ENCODE peak calls at places on chromosomes 5 and 9, in ten cellular contexts. E is IMR-90, L is neural progenitor cell, K is GM12878, P is NT2/D1, X is neuronal stem cell, M is lung, O is tibial nerve, Y is breast epithelium, G is brain microvascular endothelial cell. D is an unnamed sample.
A peak's percentile ranks its signal among the peaks of the same experiment; 100 is the strongest.

GRCh38 chr9:70044450-70045307 is 1.0 kb downstream of the MAMDC2 start:
- DNase-seq in E (peak; percentile 63), L (peak; percentile 67), K (no peak), P (peak; percentile 28), X (peak; percentile 46), M (no peak), O (no peak), Y (no peak), G (peak; percentile 61), D (peak; percentile 12)

GRCh38 chr5:90878081-90878480 is 319.5 kb downstream of the ADGRV1 start:
- DNase-seq in E (peak; percentile 43), L (no peak), K (no peak), P (no peak), X (no peak), M (peak; percentile 65), O (no peak), Y (no peak), G (no peak), D (no peak)

GRCh38 chr9:36731576-36731975 is 158.9 kb downstream of the MELK start:
- DNase-seq in E (peak; percentile 74), L (no peak), K (peak; percentile 19), P (no peak), X (no peak), M (peak; percentile 31), O (no peak), Y (no peak), G (no peak), D (no peak)

GRCh38 chr5:172806897-172807672 is 27.0 kb upstream of the ERGIC1 start:
- DNase-seq in E (peak; percentile 89), L (peak; percentile 56), K (peak; percentile 81), P (no peak), X (no peak), M (peak; percentile 94), O (peak; percentile 86), Y (peak; percentile 75), G (peak; percentile 91), D (no peak)

GRCh38 chr9:125785187-125785840 is 38.1 kb downstream of the PBX3 start:
- DNase-seq in E (no peak), L (no peak), K (no peak), P (no peak), X (no peak), M (no peak), O (peak; percentile 9), Y (no peak), G (peak; percentile 12), D (no peak)

GRCh38 chr5:94196959-94197358 is 421.4 kb downstream of the KIAA0825 start:
- DNase-seq in E (no peak), L (no peak), K (no peak), P (no peak), X (no peak), M (no peak), O (no peak), Y (no peak), G (no peak), D (no peak)

GRCh38 chr9:134591082-134591571 is 50.5 kb upstream of the COL5A1 start:
- DNase-seq in E (no peak), L (peak; percentile 26), K (no peak), P (no peak), X (no peak), M (peak; percentile 28), O (no peak), Y (no peak), G (no peak), D (no peak)

GRCh38 chr5:39169081-39169480 is 50.3 kb downstream of the FYB1 start:
- DNase-seq in E (peak; percentile 86), L (no peak), K (no peak), P (no peak), X (no peak), M (no peak), O (no peak), Y (no peak), G (peak; percentile 65), D (no peak)

GRCh38 chr5:76787237-76787636 is 31.6 kb upstream of the F2RL1 start:
- DNase-seq in E (peak; percentile 95), L (no peak), K (no peak), P (no peak), X (no peak), M (no peak), O (peak; percentile 79), Y (peak; percentile 29), G (peak; percentile 96), D (no peak)

DNA sequence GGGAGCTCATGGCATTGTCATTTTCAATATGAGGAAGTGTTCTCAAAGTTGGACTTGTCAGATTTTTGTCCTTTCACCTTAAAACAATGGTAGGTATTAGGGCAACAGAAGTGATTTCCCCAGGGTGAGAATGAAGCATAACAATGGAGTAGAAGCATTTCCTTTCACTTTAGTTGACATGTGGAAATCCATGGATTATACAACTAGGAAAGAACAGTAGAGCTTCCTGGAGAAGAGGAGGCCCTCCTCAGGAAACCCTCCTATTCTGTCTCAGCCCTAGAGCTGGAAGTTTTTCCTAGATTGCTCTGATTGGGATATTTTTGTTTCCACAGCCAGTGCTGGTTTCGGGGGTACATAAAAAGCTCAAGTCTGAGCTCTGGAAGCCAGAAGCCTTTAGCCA is 13.8 kb upstream of the REEP2 start:
- DNase-seq in E (no peak), L (no peak), K (no peak), P (no peak), X (no peak), M (no peak), O (no peak), Y (no peak), G (no peak), D (no peak)
- H3K36me3 ChIP-seq in E (peaks cover 53% of the 10 kb centered on the region), L (peaks cover 10% of the 10 kb centered on the region), K (peaks cover 50% of the 10 kb centered on the region), P (peaks cover 78% of the 10 kb centered on the region), X (peaks cover 46% of the 10 kb centered on the region), M (peaks cover 67% of the 10 kb centered on the region), O (peaks cover 16% of the 10 kb centered on the region), Y (peaks cover 16% of the 10 kb centered on the region), G (peaks cover 44% of the 10 kb centered on the region), D (peaks cover 81% of the 10 kb centered on the region)

DNA sequence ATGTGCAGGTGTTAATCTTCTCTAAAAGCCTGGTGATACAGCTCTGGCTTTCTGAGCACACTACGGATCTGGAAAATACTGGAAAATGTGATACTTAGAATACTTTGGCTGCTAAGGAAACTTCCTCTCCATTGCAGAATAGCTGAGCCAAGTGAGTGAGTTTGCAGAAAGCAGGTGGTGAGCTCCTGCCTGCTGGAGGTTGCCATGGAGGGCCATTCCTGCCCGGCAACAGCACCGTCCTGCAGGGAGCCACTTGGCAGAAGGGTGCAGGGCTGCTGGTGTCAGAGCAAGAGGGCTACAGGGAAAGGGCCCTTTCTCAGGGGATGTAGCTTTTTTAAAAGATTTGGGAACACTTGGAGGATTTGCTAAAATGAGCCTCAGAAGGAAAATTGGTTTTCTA is 40.7 kb downstream of the SECISBP2 start:
- DNase-seq in E (no peak), L (peak; percentile 40), K (no peak), P (no peak), X (no peak), M (no peak), O (no peak), Y (no peak), G (no peak), D (no peak)
- H3K36me3 ChIP-seq in E (peaks cover 59% of the 10 kb centered on the region), L (no peaks in the 10 kb centered on the region), K (peaks cover 38% of the 10 kb centered on the region), P (peaks cover 94% of the 10 kb centered on the region), X (peaks cover 51% of the 10 kb centered on the region), M (peaks cover 27% of the 10 kb centered on the region), O (no peaks in the 10 kb centered on the region), Y (peaks cover 23% of the 10 kb centered on the region), G (peaks cover 60% of the 10 kb centered on the region), D (peaks cover 68% of the 10 kb centered on the region)

GRCh38 chr5:155885199-155885598 is 441.8 kb upstream of the SGCD start:
- DNase-seq in E (no peak), L (no peak), K (no peak), P (no peak), X (no peak), M (no peak), O (no peak), Y (no peak), G (no peak), D (no peak)

GRCh38 chr5:155883966-155884555 is 442.9 kb upstream of the SGCD start:
- DNase-seq in E (peak; percentile 1), L (peak; percentile 86), K (no peak), P (no peak), X (peak; percentile 51), M (no peak), O (no peak), Y (no peak), G (no peak), D (no peak)

GRCh38 chr5:155886311-155887031 is 440.5 kb upstream of the SGCD start:
- DNase-seq in E (no peak), L (no peak), K (no peak), P (peak; percentile 11), X (no peak), M (no peak), O (no peak), Y (no peak), G (no peak), D (no peak)
- H3K36me3 ChIP-seq in E (no peaks in the 10 kb centered on the region), L (no peaks in the 10 kb centered on the region), K (no peaks in the 10 kb centered on the region), P (no peaks in the 10 kb centered on the region), X (no peaks in the 10 kb centered on the region), M (peaks cover 2% of the 10 kb centered on the region), O (no peaks in the 10 kb centered on the region), Y (no peaks in the 10 kb centered on the region), G (no peaks in the 10 kb centered on the region), D (no peaks in the 10 kb centered on the region)

GRCh38 chr9:133054966-133055365 is 6.8 kb upstream of the CEL start:
- DNase-seq in E (peak; percentile 40), L (no peak), K (no peak), P (no peak), X (no peak), M (no peak), O (no peak), Y (peak; percentile 78), G (peak; percentile 67), D (no peak)
- H3K36me3 ChIP-seq in E (peaks cover 61% of the 10 kb centered on the region), L (no peaks in the 10 kb centered on the region), K (peaks cover 10% of the 10 kb centered on the region), P (peaks cover 91% of the 10 kb centered on the region), X (peaks cover 60% of the 10 kb centered on the region), M (peaks cover 6% of the 10 kb centered on the region), O (no peaks in the 10 kb centered on the region), Y (peaks cover 5% of the 10 kb centered on the region), G (peaks cover 42% of the 10 kb centered on the region), D (peaks cover 53% of the 10 kb centered on the region)

GRCh38 chr9:133046196-133046899 is 15.4 kb upstream of the CEL start:
- DNase-seq in E (no peak), L (no peak), K (no peak), P (no peak), X (no peak), M (no peak), O (no peak), Y (no peak), G (no peak), D (no peak)
- H3K36me3 ChIP-seq in E (peaks cover 65% of the 10 kb centered on the region), L (no peaks in the 10 kb centered on the region), K (peaks cover 17% of the 10 kb centered on the region), P (peaks cover 94% of the 10 kb centered on the region), X (peaks cover 71% of the 10 kb centered on the region), M (peaks cover 18% of the 10 kb centered on the region), O (peaks cover 5% of the 10 kb centered on the region), Y (peaks cover under 1% of the 10 kb centered on the region), G (peaks cover 42% of the 10 kb centered on the region), D (peaks cover 65% of the 10 kb centered on the region)

GRCh38 chr5:141547488-141547887 is 58.6 kb downstream of the PCDHGC5 start:
- DNase-seq in E (peak; percentile 61), L (peak; percentile 33), K (no peak), P (no peak), X (no peak), M (no peak), O (no peak), Y (no peak), G (no peak), D (no peak)
- H3K36me3 ChIP-seq in E (peaks cover 4% of the 10 kb centered on the region), L (peaks cover 5% of the 10 kb centered on the region), K (peaks cover 21% of the 10 kb centered on the region), P (peaks cover 29% of the 10 kb centered on the region), X (peaks cover 5% of the 10 kb centered on the region), M (peaks cover 10% of the 10 kb centered on the region), O (no peaks in the 10 kb centered on the region), Y (peaks cover 5% of the 10 kb centered on the region), G (peaks cover 3% of the 10 kb centered on the region), D (peaks cover 5% of the 10 kb centered on the region)

D was measured in HAP-1.